ENCODE peak calls at places on chromosomes 12 and 14, in six cellular contexts. O, X, B, V, T and S are unnamed samples. For H3K4me1, the result is how much of the 10 kb centered on the place peaks cover.

GRCh38 chr12:6752181-6752930 is 585 bp downstream of the MLF2 start:
- DNase-seq in X (no peak), V (no peak), O (peak), T (peak), B (no peak), S (peak)

GRCh38 chr14:87613856-87614255 is 379.1 kb downstream of the GALC start:
- DNase-seq in X (no peak), V (no peak), B (no peak), T (no peak), O (no peak), S (no peak)

GRCh38 chr12:14514154-14514842 is 53.4 kb downstream of the PLBD1 start:
- DNase-seq in X (peak), B (no peak), T (peak), V (peak), O (no peak), S (no peak)

GRCh38 chr12:68048648-68049297 is 59.5 kb downstream of the IFNG-AS1 start:
- DNase-seq in B (no peak), V (no peak), T (no peak), X (no peak), O (no peak), S (no peak)

GRCh38 chr14:59632381-59632780 is 55.8 kb upstream of the CCDC175 start:
- DNase-seq in O (peak), V (no peak), B (no peak), X (peak), T (peak), S (no peak)

GRCh38 chr12:94148841-94149780 is 734 bp downstream of the PLXNC1 start:
- DNase-seq in V (no peak), O (no peak), T (no peak), X (no peak), B (no peak), S (no peak)

GRCh38 chr14:100592972-100593371 is 5.8 kb upstream of the BEGAIN start:
- DNase-seq in T (no peak), B (no peak), X (no peak), V (no peak), O (no peak), S (no peak)

GRCh38 chr12:109717390-109718357 is 4.0 kb downstream of the FAM222A start:
- DNase-seq in X (no peak), B (no peak), T (peak), V (no peak), O (no peak), S (no peak)

GRCh38 chr14:70724944-70725343 is 83.2 kb downstream of the TTC9 start:
- DNase-seq in B (no peak), O (no peak), V (no peak), X (no peak), T (no peak), S (no peak)

GRCh38 chr14:50816419-50817047 is 14.4 kb downstream of the NIN start:
- DNase-seq in T (peak), V (no peak), O (no peak), X (no peak), B (no peak), S (no peak)

GRCh38 chr12:5789469-5789968 is 155.5 kb downstream of the ANO2 start:
- DNase-seq in O (no peak), B (no peak), V (no peak), T (no peak), X (no peak), S (peak)

GRCh38 chr12:102300824-102301461 is 103.3 kb upstream of the PMCH start:
- DNase-seq in V (no peak), X (peak), B (peak), O (peak), T (peak), S (peak)

GRCh38 chr12:90024261-90024660 is 315.6 kb upstream of the ATP2B1 start:
- DNase-seq in V (no peak), O (no peak), T (no peak), B (no peak), X (no peak), S (no peak)

GRCh38 chr12:108724054-108724889 is 7.0 kb downstream of the CORO1C start:
- DNase-seq in T (no peak), V (no peak), O (no peak), X (no peak), B (no peak), S (no peak)

GRCh38 chr12:95083471-95083870 is 10.1 kb upstream of the NR2C1 start:
- DNase-seq in O (no peak), T (no peak), V (no peak), X (no peak), B (no peak), S (no peak)

GRCh38 chr12:30754383-30754749 is 385 bp downstream of the CAPRIN2 start:
- DNase-seq in V (no peak), T (no peak), O (no peak), B (no peak), X (no peak), S (no peak)

GRCh38 chr14:68399971-68400370 is 392.9 kb downstream of the ZFP36L1 start:
- DNase-seq in O (no peak), B (no peak), T (no peak), V (no peak), X (no peak), S (no peak)

GRCh38 chr14:39731912-39732311 is 299.7 kb upstream of the FBXO33 start:
- DNase-seq in O (no peak), B (no peak), V (no peak), T (peak), X (peak), S (peak)

GRCh38 chr12:132482771-132483170 is 7.2 kb upstream of the FBRSL1 start:
- DNase-seq in X (no peak), B (no peak), T (no peak), V (no peak), O (no peak), S (no peak)

GRCh38 chr12:130051900-130052299 is 110.4 kb upstream of the FZD10 start:
- DNase-seq in B (no peak), X (no peak), T (no peak), O (no peak), V (no peak), S (no peak)

GRCh38 chr12:130054803-130055202 is 107.5 kb upstream of the FZD10 start:
- DNase-seq in T (no peak), O (no peak), X (no peak), V (no peak), B (no peak), S (no peak)

GRCh38 chr12:130049666-130050065 is 112.6 kb upstream of the FZD10 start:
- DNase-seq in B (no peak), O (no peak), X (no peak), T (no peak), V (no peak), S (no peak)

GRCh38 chr12:130053641-130054040 is 108.6 kb upstream of the FZD10 start:
- DNase-seq in V (no peak), T (no peak), B (no peak), X (no peak), O (no peak), S (peak)
- TF ChIP-seq ZNF274 in V (no peak), T (no peak), B (no peak), X (no peak), O (no peak), S (no peak)

DNA sequence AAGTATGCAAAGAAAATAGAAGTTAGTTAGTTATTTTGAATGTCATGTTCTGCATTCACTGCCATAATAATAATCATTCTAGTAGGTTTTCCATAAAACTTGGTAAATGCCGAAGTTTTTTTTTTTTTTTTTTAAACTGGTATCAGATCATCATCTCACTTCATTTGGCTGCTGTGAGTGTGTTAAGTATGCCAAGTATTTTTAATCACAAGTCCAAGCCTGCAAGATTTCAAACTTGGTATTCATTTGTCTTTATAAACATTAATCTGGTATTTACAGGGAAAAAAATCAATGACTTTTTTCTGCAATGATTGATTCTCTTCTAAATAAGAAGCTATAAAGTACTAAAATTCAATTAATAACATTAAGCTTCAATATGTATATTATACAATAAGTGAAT is 248.9 kb downstream of the CCDC59 start:
- DNase-seq in T (no peak), V (no peak), B (no peak), O (no peak), X (no peak), S (no peak)
- H3K4me1 ChIP-seq in T (under half), V (under half), B (under half), O (under half), X (under half), S (under half)

GRCh38 chr14:23399136-23399535 is 8.9 kb downstream of the MYH6 start:
- DNase-seq in T (no peak), V (no peak), B (no peak), O (no peak), X (no peak), S (no peak)
- H3K4me3 ChIP-seq in T (no peak), V (no peak), B (no peak), O (no peak), X (no peak), S (no peak)

GRCh38 chr14:74973003-74973614 is 17.7 kb upstream of the PGF start:
- DNase-seq in T (no peak), X (no peak), V (no peak), B (no peak), O (no peak), S (no peak)
- TF ChIP-seq ZNF274 in T (no peak), X (no peak), V (no peak), B (no peak), O (no peak), S (no peak)

GRCh38 chr12:4286771-4287317 is 13.3 kb downstream of the CCND2 start:
- DNase-seq in O (no peak), B (no peak), T (no peak), X (no peak), V (no peak), S (no peak)
- H3K4me1 ChIP-seq in O (under half), B (under half), T (under half), X (under half), V (under half), S (under half)

DNA sequence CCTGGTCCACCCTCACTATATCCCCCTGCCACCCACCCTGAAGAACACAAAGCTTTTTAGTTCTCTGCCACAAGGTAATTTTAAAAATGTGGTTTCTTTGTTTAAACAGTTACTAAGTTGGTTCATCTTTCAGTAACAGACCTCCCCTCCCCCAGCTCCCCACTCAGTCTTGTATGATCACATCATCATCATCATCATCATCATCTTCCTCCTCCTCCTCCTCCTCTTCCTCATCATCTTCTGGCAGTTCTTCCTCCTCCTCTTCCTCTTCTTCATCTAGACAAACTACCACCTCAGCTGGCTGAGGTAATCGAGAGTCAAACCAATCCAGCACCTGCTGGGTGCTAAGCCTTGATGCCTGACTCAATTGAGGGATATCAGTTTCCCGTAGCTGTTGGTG is 10.5 kb downstream of the HOMEZ start:
- DNase-seq in V (no peak), B (no peak), T (no peak), O (no peak), X (no peak), S (no peak)
- H3K4me3 ChIP-seq in V (no peak), B (no peak), T (no peak), O (no peak), X (no peak), S (no peak)

GRCh38 chr14:74491952-74492351 is 1.2 kb downstream of the NPC2 start:
- DNase-seq in T (peak), O (peak), V (no peak), X (no peak), B (no peak), S (no peak)
- TF ChIP-seq ZNF274 in T (no peak), O (no peak), V (no peak), X (no peak), B (no peak), S (no peak)

GRCh38 chr14:93206793-93207467 is at the start of the genes GON7 and UBR7:
- DNase-seq in X (peak), B (peak), O (peak), T (peak), V (peak), S (peak)
- H3K4me1 ChIP-seq in X (under half), B (under half), O (under half), T (under half), V (under half), S (under half)

GRCh38 chr12:25692115-25693035 is 139.3 kb upstream of the LMNTD1 start:
- DNase-seq in B (no peak), O (no peak), X (no peak), T (no peak), V (no peak), S (no peak)
- H3K4me3 ChIP-seq in B (no peak), O (no peak), X (no peak), T (no peak), V (no peak), S (no peak)